ENCODE peak calls at places on chromosomes 5 and 9, in five cellular contexts. N is fibroblast of the aortic adventitia, I is mucosa of descending colon, M is anterior cingulate cortex, P is PC-9. Y is an unnamed sample.

GRCh38 chr5:161481922-161482321 is 64.6 kb downstream of the GABRB2 start:
- DNase-seq in P (no peak), N (no peak), I (no peak), M (no peak), Y (no peak)

GRCh38 chr5:138458353-138458752 is 6.9 kb upstream of the EGR1 start:
- DNase-seq in P (no peak), M (no peak), I (no peak), N (peak; percentile 41), Y (peak; percentile 59)

GRCh38 chr5:146369691-146370090 is 31.1 kb downstream of the POU4F3 start:
- DNase-seq in I (no peak), M (no peak), P (no peak), N (peak; percentile 60), Y (no peak)

GRCh38 chr5:38500861-38501260 is 55.6 kb downstream of the LIFR start:
- DNase-seq in P (peak; percentile 30), I (no peak), M (no peak), N (peak; percentile 44), Y (no peak)

GRCh38 chr5:153613143-153613542 is 122.7 kb downstream of the GRIA1 start:
- DNase-seq in N (peak; percentile 34), M (no peak), P (no peak), I (no peak), Y (no peak)

GRCh38 chr9:123312306-123312877 is 43.6 kb upstream of the CRB2 start:
- DNase-seq in N (no peak), M (no peak), P (no peak), I (no peak), Y (no peak)

GRCh38 chr5:133753856-133754255 is 141.5 kb upstream of the FSTL4 start:
- DNase-seq in N (no peak), P (no peak), M (no peak), I (no peak), Y (no peak)

GRCh38 chr5:173050791-173051190 is 5.4 kb upstream of the CREBRF start:
- DNase-seq in N (peak; percentile 31), P (no peak), M (no peak), I (no peak), Y (no peak)

GRCh38 chr9:124769451-124770358 is 1.4 kb downstream of the NR6A1 start:
- DNase-seq in N (no peak), P (peak; percentile 48), I (peak; percentile 79), M (no peak), Y (no peak)

GRCh38 chr5:158807947-158808346 is 291.8 kb downstream of the EBF1 start:
- DNase-seq in I (no peak), P (no peak), N (peak; percentile 57), M (no peak), Y (no peak)

GRCh38 chr9:119868694-119869093 is 499.5 kb upstream of the BRINP1 start:
- DNase-seq in N (no peak), I (no peak), M (no peak), P (no peak), Y (no peak)

GRCh38 chr5:10036136-10036535 is 213.6 kb downstream of the ATPSCKMT start:
- DNase-seq in I (no peak), N (peak; percentile 37), M (no peak), P (no peak), Y (no peak)

GRCh38 chr5:89513299-89514044 is 630.5 kb upstream of the MEF2C start:
- DNase-seq in I (no peak), M (no peak), N (no peak), P (no peak), Y (no peak)

GRCh38 chr5:39202594-39203290 is 16.6 kb downstream of the FYB1 start:
- DNase-seq in I (no peak), M (no peak), N (no peak), P (no peak), Y (no peak)

GRCh38 chr5:138720840-138721239 is 32.4 kb upstream of the CTNNA1 start:
- DNase-seq in M (no peak), N (no peak), I (no peak), P (no peak), Y (no peak)

GRCh38 chr9:21015122-21015815 is 16.2 kb downstream of the HACD4 start:
- DNase-seq in N (peak; percentile 70), I (no peak), M (no peak), P (no peak), Y (no peak)

GRCh38 chr5:89686081-89686765 is 723.3 kb downstream of the CETN3 start:
- DNase-seq in P (no peak), M (no peak), I (no peak), N (no peak), Y (no peak)

GRCh38 chr9:93081081-93081529 is 14.9 kb upstream of the CARD19 start:
- DNase-seq in M (no peak), P (no peak), I (no peak), N (no peak), Y (peak; percentile 55)

GRCh38 chr9:38032266-38032830 is 36.7 kb downstream of the SHB start:
- DNase-seq in P (peak; percentile 59), M (no peak), I (peak; percentile 87), N (no peak), Y (no peak)

GRCh38 chr5:56269216-56269927 is 36.2 kb upstream of the ANKRD55 start:
- DNase-seq in P (no peak), M (no peak), N (peak; percentile 82), I (no peak), Y (no peak)

GRCh38 chr9:7258688-7259396 is 501.1 kb downstream of the KDM4C start:
- DNase-seq in M (no peak), I (no peak), P (no peak), N (no peak), Y (no peak)

GRCh38 chr9:19028835-19029451 is 4.1 kb downstream of the SAXO1 start:
- DNase-seq in P (peak; percentile 12), N (peak; percentile 86), M (no peak), I (peak; percentile 56), Y (no peak)

GRCh38 chr9:21070171-21070571 is 7.6 kb downstream of the IFNB1 start:
- DNase-seq in N (peak; percentile 99), M (no peak), P (peak; percentile 35), I (peak; percentile 33), Y (no peak)

GRCh38 chr5:68762201-68762600 is 331.6 kb upstream of the SLC30A5 start:
- DNase-seq in M (no peak), I (no peak), N (no peak), P (no peak), Y (no peak)

GRCh38 chr5:167158588-167158987 is 1132.9 kb upstream of the WWC1 start:
- DNase-seq in M (no peak), P (no peak), I (no peak), N (no peak), Y (no peak)

GRCh38 chr5:83009408-83009807 is 67.8 kb downstream of the TMEM167A start:
- DNase-seq in P (no peak), M (no peak), N (no peak), I (no peak), Y (no peak)

GRCh38 chr5:151251001-151251551 is 1.9 kb upstream of the GM2A start:
- DNase-seq in P (no peak), N (no peak), M (no peak), I (no peak), Y (no peak)

GRCh38 chr5:178385472-178385853 is 152.9 kb upstream of the PHYKPL start:
- DNase-seq in M (no peak), I (no peak), P (no peak), N (no peak), Y (peak; percentile 37)

GRCh38 chr5:161546463-161547301 is at the start of gene GABRB2:
- DNase-seq in I (peak; percentile 71), M (no peak), P (no peak), N (peak; percentile 35), Y (no peak)

GRCh38 chr9:5582835-5583195 is 46.1 kb upstream of the RIC1 start:
- DNase-seq in I (no peak), N (peak; percentile 93), M (no peak), P (no peak), Y (no peak)

Y was measured in chondrocyte.